ENCODE peak calls at places on chromosome 17, in five cellular contexts. O is GM12878, B is K562, S is HepG2, W is upper lobe of left lung. J is an unnamed sample. For H3K36me3, the result is how much of the 10 kb centered on the place peaks cover.

GRCh38 chr17:40178021-40178601 is 841 bp downstream of the RAPGEFL1 start:
- ATAC-seq in O (no peak), B (no peak), S (no peak), W (no peak), J (no peak)

GRCh38 chr17:10042589-10043244 is 137.6 kb upstream of the RCVRN start:
- ATAC-seq in O (no peak), B (no peak), S (no peak), W (peak), J (peak)

GRCh38 chr17:19010729-19011505 is 6.4 kb upstream of the FAM83G start:
- ATAC-seq in O (no peak), B (no peak), S (peak), W (no peak), J (no peak)

GRCh38 chr17:18932360-18933055 is 19.5 kb upstream of the SLC5A10 start:
- ATAC-seq in O (peak), B (no peak), S (no peak), W (no peak), J (no peak)

GRCh38 chr17:78355701-78356100 is 4.2 kb downstream of the SOCS3 start:
- ATAC-seq in O (no peak), B (no peak), S (no peak), W (no peak), J (no peak)

GRCh38 chr17:73969956-73970355 is 233.5 kb upstream of the RPL38 start:
- ATAC-seq in O (no peak), B (no peak), S (peak), W (peak), J (no peak)

GRCh38 chr17:74882517-74883240 is 9.9 kb upstream of the FDXR start:
- ATAC-seq in O (no peak), B (no peak), S (peak), W (no peak), J (no peak)

GRCh38 chr17:76701471-76701967 is 9.2 kb downstream of the MXRA7 start:
- ATAC-seq in O (no peak), B (no peak), S (peak), W (no peak), J (no peak)

GRCh38 chr17:77700165-77700881 is 258.2 kb upstream of the TNRC6C start:
- ATAC-seq in O (no peak), B (no peak), S (no peak), W (no peak), J (no peak)

GRCh38 chr17:28928061-28928460 is 23.3 kb downstream of the PHF12 start:
- ATAC-seq in O (peak), B (peak), S (no peak), W (no peak), J (no peak)

GRCh38 chr17:31696703-31697325 is 162.2 kb downstream of the COPRS start:
- ATAC-seq in O (no peak), B (no peak), S (no peak), W (no peak), J (no peak)

DNA sequence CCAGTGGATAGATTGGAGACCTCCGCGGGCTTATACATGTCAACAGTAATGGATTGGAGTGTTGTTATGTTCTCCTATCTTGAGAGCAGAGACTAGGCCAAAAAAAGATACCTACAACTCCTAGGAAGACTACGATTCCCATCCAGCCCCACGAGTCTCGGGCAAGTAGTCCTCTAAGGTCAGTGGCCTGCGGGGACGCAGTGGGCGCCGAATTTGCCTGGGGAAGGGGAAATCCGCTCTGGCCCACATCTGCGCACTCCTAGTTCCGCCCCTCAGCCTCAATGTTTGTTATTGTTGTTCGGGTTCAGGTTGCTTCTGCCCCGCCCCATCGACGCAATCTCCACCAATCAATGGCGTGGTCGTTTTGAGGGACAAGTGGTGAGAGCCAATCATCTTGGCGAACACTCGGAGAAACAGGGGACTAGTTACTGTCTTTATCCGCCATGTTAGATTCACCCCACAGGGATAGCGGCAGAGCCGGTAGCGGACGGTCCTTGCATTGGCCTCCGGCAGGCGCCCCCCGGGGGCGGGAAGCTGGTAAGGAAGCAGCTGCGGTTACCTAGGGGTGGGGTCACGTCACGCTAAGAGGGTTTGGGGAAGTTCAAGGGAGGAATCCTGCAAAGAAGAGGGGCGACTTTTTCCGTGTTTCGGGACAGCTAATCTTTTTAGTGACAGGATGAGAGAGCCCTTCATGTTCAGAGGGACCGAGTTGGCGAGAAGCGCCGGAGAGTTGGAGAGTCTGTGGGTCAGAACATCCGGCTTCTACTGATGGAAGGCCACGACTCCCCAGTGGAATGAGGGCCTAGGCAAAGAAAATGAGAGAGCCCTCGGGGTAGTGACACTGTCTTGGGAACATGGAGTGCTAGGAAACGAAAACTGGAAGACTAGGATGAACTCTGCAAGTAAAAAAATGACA is at the start of gene NBR1:
- ATAC-seq in O (peak), B (peak), S (peak), W (peak), J (peak)
- TF ChIP-seq CTCF in O (peak), B (peak), S (peak), W (no peak), J (peak)

GRCh38 chr17:4201231-4201630 is 58.2 kb downstream of the CYB5D2 start:
- ATAC-seq in O (no peak), B (no peak), S (no peak), W (no peak), J (no peak)

GRCh38 chr17:4204190-4204589 is 59.6 kb downstream of the ANKFY1 start:
- ATAC-seq in O (no peak), B (no peak), S (no peak), W (peak), J (no peak)

GRCh38 chr17:4205917-4206316 is 57.9 kb downstream of the ANKFY1 start:
- ATAC-seq in O (no peak), B (no peak), S (no peak), W (no peak), J (no peak)

GRCh38 chr17:4206945-4207344 is 56.8 kb downstream of the ANKFY1 start:
- ATAC-seq in O (no peak), B (no peak), S (no peak), W (no peak), J (no peak)

GRCh38 chr17:4204676-4205075 is 59.1 kb downstream of the ANKFY1 start:
- ATAC-seq in O (no peak), B (no peak), S (no peak), W (peak), J (peak)
- TF ChIP-seq EP300 in O (no peak), B (no peak), S (no peak), W (no peak), J (no peak)

GRCh38 chr17:3815925-3816324 is 14.9 kb upstream of the ITGAE start:
- ATAC-seq in O (no peak), B (no peak), S (peak), W (no peak), J (no peak)
- H3K36me3 ChIP-seq in O (under half), B (half or more), S (half or more), W (half or more), J (under half)

GRCh38 chr17:69084911-69085310 is 24.2 kb upstream of the ABCA9 start:
- ATAC-seq in O (peak), B (peak), S (peak), W (no peak), J (no peak)
- TF ChIP-seq CTCF in O (peak), B (peak), S (peak), W (peak), J (no peak)